ENCODE peak calls at places on chromosomes 2 and 18, in six cellular contexts. D is hepatocyte, L is OCI-LY7, A is HCT116, I is GM23248, V is MM.1S. T is an unnamed sample.

GRCh38 chr2:150165988-150166965 is 321.2 kb downstream of the RND3 start:
- DNase-seq in D (peak; percentile 6), I (no peak), L (no peak), V (no peak), A (no peak), T (peak; percentile 86)

GRCh38 chr2:217086038-217086522 is 226.2 kb upstream of the TNP1 start:
- DNase-seq in I (peak; percentile 79), V (no peak), D (no peak), A (no peak), L (no peak), T (no peak)

GRCh38 chr18:53682796-53683195 is 541.7 kb downstream of the MBD2 start:
- DNase-seq in V (no peak), D (no peak), L (no peak), I (no peak), A (no peak), T (no peak)

GRCh38 chr2:120133572-120134244 is 89.5 kb downstream of the TMEM185B start:
- DNase-seq in V (no peak), A (no peak), I (peak; percentile 9), D (no peak), L (no peak), T (no peak)

GRCh38 chr18:24427484-24427883 is 1.0 kb downstream of the IMPACT start:
- DNase-seq in A (no peak), L (no peak), I (peak; percentile 51), V (no peak), D (no peak), T (no peak)

GRCh38 chr18:23864620-23865019 is 149.9 kb upstream of the TTC39C start:
- DNase-seq in I (no peak), A (no peak), D (no peak), V (peak; percentile 51), L (peak; percentile 89), T (no peak)

GRCh38 chr2:221153226-221153625 is 418.9 kb downstream of the EPHA4 start:
- DNase-seq in D (no peak), A (no peak), I (no peak), V (no peak), L (no peak), T (no peak)

GRCh38 chr2:239390546-239391285 is 10.1 kb downstream of the HDAC4 start:
- DNase-seq in A (no peak), V (no peak), L (no peak), D (no peak), I (no peak), T (no peak)

GRCh38 chr2:119230630-119231185 is 7.1 kb downstream of the STEAP3 start:
- DNase-seq in A (no peak), V (no peak), I (peak; percentile 74), D (no peak), L (no peak), T (no peak)

GRCh38 chr2:233793465-233794127 is 15.5 kb downstream of the MROH2A start:
- DNase-seq in A (no peak), I (no peak), V (no peak), D (no peak), L (no peak), T (no peak)

GRCh38 chr18:6476880-6477279 is 62.2 kb upstream of the L3MBTL4 start:
- DNase-seq in L (no peak), I (no peak), D (no peak), V (no peak), A (no peak), T (no peak)

GRCh38 chr18:10051877-10052631 is 138.2 kb downstream of the VAPA start:
- DNase-seq in L (no peak), A (no peak), D (peak; percentile 35), I (peak; percentile 78), V (no peak), T (no peak)

GRCh38 chr2:44768438-44769236 is 172.9 kb upstream of the SIX3 start:
- DNase-seq in L (no peak), V (no peak), I (no peak), D (no peak), A (no peak), T (no peak)

GRCh38 chr18:26004827-26005226 is 85.6 kb downstream of the SS18 start:
- DNase-seq in I (no peak), D (no peak), A (no peak), V (no peak), L (no peak), T (no peak)

GRCh38 chr2:25314514-25315315 is 27.0 kb downstream of the DNMT3A start:
- DNase-seq in V (no peak), L (peak; percentile 54), I (no peak), D (peak; percentile 84), A (no peak), T (no peak)

GRCh38 chr2:105299290-105299689 is 30.2 kb downstream of the TGFBRAP1 start:
- DNase-seq in L (peak; percentile 11), A (no peak), I (no peak), D (no peak), V (no peak), T (no peak)

GRCh38 chr2:55771612-55772011 is 78.0 kb upstream of the PNPT1 start:
- DNase-seq in A (peak; percentile 16), V (peak; percentile 25), I (peak; percentile 74), L (no peak), D (peak; percentile 53), T (no peak)

GRCh38 chr2:179123272-179123662 is 73.3 kb upstream of the CCDC141 start:
- DNase-seq in V (no peak), L (no peak), D (no peak), I (no peak), A (no peak), T (no peak)

GRCh38 chr2:103386872-103387271 is 625.0 kb downstream of the TMEM182 start:
- DNase-seq in A (no peak), V (no peak), L (no peak), D (no peak), I (no peak), T (no peak)

GRCh38 chr2:177397501-177398289 is 5.1 kb downstream of the AGPS start:
- DNase-seq in V (no peak), A (no peak), D (peak; percentile 17), L (no peak), I (peak; percentile 92), T (peak; percentile 80)

GRCh38 chr2:236743623-236744280 is 174.1 kb downstream of the ACKR3 start:
- DNase-seq in V (no peak), A (no peak), L (no peak), D (no peak), I (peak; percentile 92), T (no peak)

GRCh38 chr2:69175795-69176715 is 163.1 kb downstream of the ANTXR1 start:
- DNase-seq in L (no peak), D (peak; percentile 32), V (no peak), A (no peak), I (no peak), T (no peak)

GRCh38 chr2:45300026-45300750 is 290.9 kb upstream of the SIX2 start:
- DNase-seq in V (no peak), D (peak; percentile 39), L (peak; percentile 61), A (no peak), I (no peak), T (no peak)

GRCh38 chr2:74079522-74080341 is 68.0 kb downstream of the BOLA3 start:
- DNase-seq in D (no peak), L (peak; percentile 22), V (no peak), A (no peak), I (no peak), T (no peak)

GRCh38 chr2:65796259-65796658 is 363.9 kb upstream of the SPRED2 start:
- DNase-seq in V (no peak), L (no peak), A (no peak), D (no peak), I (no peak), T (no peak)

GRCh38 chr2:189338119-189338518 is 103.2 kb upstream of the WDR75 start:
- DNase-seq in V (no peak), I (no peak), L (no peak), A (no peak), D (no peak), T (no peak)

GRCh38 chr2:240142256-240142775 is 1.9 kb upstream of the OTOS start:
- DNase-seq in D (no peak), I (no peak), A (no peak), L (no peak), V (no peak), T (no peak)

GRCh38 chr2:8255448-8255800 is 426.4 kb upstream of the ID2 start:
- DNase-seq in I (peak; percentile 41), L (no peak), A (no peak), V (no peak), D (no peak), T (no peak)

GRCh38 chr2:142100139-142100873 is 30.5 kb downstream of the LRP1B start:
- DNase-seq in L (no peak), I (no peak), A (no peak), V (no peak), D (no peak), T (no peak)

GRCh38 chr18:4107049-4107459 is 348.1 kb downstream of the DLGAP1 start:
- DNase-seq in V (no peak), L (no peak), D (no peak), I (no peak), A (no peak), T (no peak)

GRCh38 chr2:65749549-65749948 is 317.1 kb upstream of the SPRED2 start:
- DNase-seq in V (no peak), L (no peak), A (no peak), D (no peak), I (peak; percentile 6), T (no peak)

GRCh38 chr2:167697961-167698360 is 549.4 kb downstream of the STK39 start:
- DNase-seq in V (no peak), D (no peak), A (no peak), L (no peak), I (no peak), T (no peak)

GRCh38 chr2:23385351-23385747 is 370 bp downstream of the KLHL29 start:
- DNase-seq in D (peak; percentile 54), A (no peak), I (peak; percentile 80), L (peak; percentile 23), V (no peak), T (no peak)

GRCh38 chr2:103784271-103784670 is 1022.4 kb downstream of the TMEM182 start:
- DNase-seq in A (no peak), D (no peak), I (no peak), L (no peak), V (no peak), T (no peak)

GRCh38 chr2:199278099-199278498 is 179.6 kb downstream of the SATB2 start:
- DNase-seq in D (no peak), A (no peak), I (no peak), L (no peak), V (no peak), T (peak; percentile 88)

GRCh38 chr18:77108821-77109692 is 23.5 kb downstream of the MBP start:
- DNase-seq in A (no peak), D (no peak), I (no peak), L (no peak), V (no peak), T (no peak)
- H3K27ac ChIP-seq in A (no peak overlapping the region), D (peak overlapping the region; percentile 20), I (peak overlapping the region; percentile 80), L (no peak overlapping the region), V (no peak overlapping the region), T (no peak overlapping the region)

GRCh38 chr2:37340637-37341036 is 3.8 kb upstream of the QPCT start:
- DNase-seq in A (no peak), L (no peak), I (no peak), D (no peak), V (no peak), T (no peak)
- H3K9me2 ChIP-seq in A (no peaks in the 10 kb centered on the region), L (no peaks in the 10 kb centered on the region), I (no peaks in the 10 kb centered on the region), D (no peaks in the 10 kb centered on the region), V (no peaks in the 10 kb centered on the region), T (no peaks in the 10 kb centered on the region)

GRCh38 chr2:160474891-160475795 is 18.5 kb downstream of the RBMS1 start:
- DNase-seq in L (no peak), D (no peak), I (no peak), A (no peak), V (no peak), T (no peak)
- H3K27ac ChIP-seq in L (no peak overlapping the region), D (peak overlapping the region; percentile 56), I (no peak overlapping the region), A (no peak overlapping the region), V (no peak overlapping the region), T (no peak overlapping the region)

GRCh38 chr2:128640847-128641360 is 322.2 kb upstream of the HS6ST1 start:
- DNase-seq in V (no peak), A (no peak), I (no peak), D (no peak), L (no peak), T (no peak)
- H3K9me2 ChIP-seq in V (no peaks in the 10 kb centered on the region), A (no peaks in the 10 kb centered on the region), I (no peaks in the 10 kb centered on the region), D (no peaks in the 10 kb centered on the region), L (no peaks in the 10 kb centered on the region), T (no peaks in the 10 kb centered on the region)

T was measured in PC-9.